ENCODE peak calls at places on chromosomes 7 and 10, in four cellular contexts. Z is mucosa of gallbladder; E is activated CD8-positive, alpha-beta T cell treated with anti-CD3 and anti-CD28 coated beads, Interleukin-2, amount 10 ng/mL, durations not matched to agents 7 days and 5 days; U is kidney glomerular epithelial cell. V is an unnamed sample.

GRCh38 chr7:134639683-134640279 is 6.9 kb upstream of the BPGM start:
- DNase-seq in Z (no peak), E (no peak), U (no peak), V (no peak)

GRCh38 chr10:11197266-11197712 is 179.6 kb downstream of the CELF2 start:
- DNase-seq in Z (peak), E (no peak), U (no peak), V (peak)

GRCh38 chr7:132750056-132750455 is 173.8 kb upstream of the PLXNA4 start:
- DNase-seq in Z (no peak), E (no peak), U (no peak), V (peak)

GRCh38 chr7:98078197-98078870 is 28.3 kb upstream of the LMTK2 start:
- DNase-seq in Z (no peak), E (no peak), U (no peak), V (no peak)

GRCh38 chr7:2573747-2574146 is 15.0 kb downstream of the IQCE start:
- DNase-seq in Z (no peak), E (no peak), U (no peak), V (no peak)

GRCh38 chr7:6242561-6242960 is 29.9 kb downstream of the CYTH3 start:
- DNase-seq in Z (no peak), E (no peak), U (no peak), V (no peak)

GRCh38 chr7:1246170-1246870 is 13.6 kb downstream of the UNCX start:
- DNase-seq in Z (no peak), E (no peak), U (no peak), V (no peak)

GRCh38 chr10:5563991-5564536 is 39.3 kb downstream of the CALML3 start:
- DNase-seq in Z (no peak), E (peak), U (no peak), V (peak)

GRCh38 chr7:87494454-87494853 is 19.0 kb upstream of the ABCB4 start:
- DNase-seq in Z (no peak), E (no peak), U (no peak), V (no peak)

GRCh38 chr10:101986277-101986971 is 69.5 kb downstream of the ARMH3 start:
- DNase-seq in Z (peak), E (no peak), U (no peak), V (no peak)

GRCh38 chr10:3803884-3804741 is 19.1 kb upstream of the KLF6 start:
- DNase-seq in Z (no peak), E (peak), U (no peak), V (no peak)

GRCh38 chr10:11195017-11195586 is 177.4 kb downstream of the CELF2 start:
- DNase-seq in Z (no peak), E (no peak), U (no peak), V (no peak)

GRCh38 chr7:128104109-128104742 is 73.0 kb upstream of the LRRC4 start:
- DNase-seq in Z (no peak), E (peak), U (no peak), V (no peak)

GRCh38 chr10:100370976-100371706 is 24.1 kb downstream of the SCD start:
- DNase-seq in Z (peak), E (peak), U (no peak), V (peak)

GRCh38 chr7:360454-361100 is 70.6 kb downstream of the FOXL3 start:
- DNase-seq in Z (no peak), E (peak), U (no peak), V (no peak)